ENCODE peak calls at places on chromosomes 1 and 21, in eight cellular contexts. G, I, Z, H, M, W, Q and T are unnamed samples.

GRCh38 chr1:194544012-194544411 is 1357.6 kb upstream of the B3GALT2 start:
- DNase-seq in I (no peak), G (no peak), Q (no peak), W (no peak), Z (no peak), H (no peak), M (no peak), T (no peak)

GRCh38 chr1:156571261-156571958 is 955 bp downstream of the IQGAP3 start:
- DNase-seq in Z (no peak), W (no peak), I (no peak), H (no peak), Q (no peak), G (no peak), M (peak), T (no peak)

GRCh38 chr1:168470821-168471473 is 72.8 kb downstream of the XCL2 start:
- DNase-seq in Z (no peak), Q (no peak), G (no peak), I (peak), H (peak), M (no peak), W (no peak), T (peak)

GRCh38 chr1:168428063-168428731 is 115.6 kb downstream of the XCL2 start:
- DNase-seq in W (no peak), Z (peak), I (no peak), G (peak), Q (no peak), H (no peak), M (no peak), T (no peak)

GRCh38 chr1:17658837-17659236 is 96.3 kb upstream of the ACTL8 start:
- DNase-seq in Z (no peak), M (no peak), H (no peak), I (no peak), G (no peak), Q (no peak), W (no peak), T (no peak)

GRCh38 chr1:82600314-82600713 is 799.6 kb downstream of the ADGRL2 start:
- DNase-seq in H (no peak), M (no peak), Z (no peak), G (no peak), W (no peak), Q (no peak), I (no peak), T (no peak)

GRCh38 chr1:63642901-63643300 is 49.7 kb downstream of the PGM1 start:
- DNase-seq in G (no peak), Z (no peak), M (no peak), H (no peak), W (no peak), Q (no peak), I (no peak), T (no peak)

GRCh38 chr21:14056771-14057191 is 154.0 kb downstream of the LIPI start:
- DNase-seq in Z (no peak), H (no peak), Q (no peak), I (no peak), G (no peak), W (no peak), M (no peak), T (no peak)

GRCh38 chr1:93847811-93848288 is 31.2 kb downstream of the DNTTIP2 start:
- DNase-seq in Q (no peak), M (no peak), Z (peak), I (peak), H (peak), G (peak), W (peak), T (peak)

GRCh38 chr1:177863776-177864175 is 106.1 kb downstream of the SEC16B start:
- DNase-seq in H (no peak), I (no peak), W (no peak), Q (no peak), G (no peak), Z (no peak), M (no peak), T (no peak)

GRCh38 chr1:107105914-107106313 is 34.9 kb upstream of the NTNG1 start:
- DNase-seq in W (no peak), H (no peak), Z (no peak), Q (no peak), I (no peak), M (no peak), G (no peak), T (no peak)

GRCh38 chr1:19484338-19484792 is 974 bp downstream of the CAPZB start:
- DNase-seq in G (peak), W (no peak), I (no peak), Z (no peak), H (no peak), Q (no peak), M (peak), T (no peak)

GRCh38 chr1:26602378-26602959 is 72.9 kb downstream of the RPS6KA1 start:
- DNase-seq in I (peak), W (no peak), M (peak), Q (no peak), H (peak), Z (peak), G (peak), T (peak)

GRCh38 chr1:36339215-36339614 is 15.8 kb upstream of the EVA1B start:
- DNase-seq in W (no peak), I (no peak), H (no peak), Q (no peak), Z (no peak), G (no peak), M (no peak), T (no peak)

GRCh38 chr1:239555350-239555749 is 169.0 kb downstream of the CHRM3 start:
- DNase-seq in I (no peak), Q (no peak), G (peak), M (no peak), Z (no peak), H (no peak), W (no peak), T (no peak)

GRCh38 chr1:3534803-3535637 is 76.3 kb downstream of the MEGF6 start:
- DNase-seq in Q (no peak), M (no peak), I (no peak), G (no peak), Z (no peak), H (no peak), W (no peak), T (no peak)

GRCh38 chr1:79285659-79286058 is 279.1 kb upstream of the ADGRL4 start:
- DNase-seq in M (no peak), G (no peak), I (no peak), W (no peak), H (no peak), Z (no peak), Q (no peak), T (no peak)

GRCh38 chr1:156889802-156890585 is 3.5 kb upstream of the PEAR1 start:
- DNase-seq in W (peak), Z (peak), I (peak), G (peak), H (peak), Q (no peak), M (peak), T (peak)

GRCh38 chr1:29460211-29460610 is 223.9 kb downstream of the PTPRU start:
- DNase-seq in Q (no peak), I (no peak), M (no peak), Z (no peak), H (no peak), G (no peak), W (no peak), T (no peak)

GRCh38 chr1:42692461-42692860 is 10.2 kb downstream of the YBX1 start:
- DNase-seq in H (no peak), Q (no peak), G (peak), Z (no peak), I (no peak), W (no peak), M (no peak), T (no peak)

GRCh38 chr1:236143104-236143948 is 987 bp downstream of the GPR137B start:
- DNase-seq in W (no peak), I (no peak), M (peak), Q (no peak), G (peak), H (no peak), Z (peak), T (no peak)

GRCh38 chr1:201740086-201740541 is 88.8 kb upstream of the IPO9 start:
- DNase-seq in M (no peak), Q (no peak), H (no peak), Z (peak), G (peak), I (no peak), W (peak), T (no peak)

GRCh38 chr1:227316941-227317540 is 1.3 kb downstream of the CDC42BPA start:
- DNase-seq in G (no peak), H (no peak), W (no peak), Q (no peak), M (peak), I (no peak), Z (peak), T (no peak)

GRCh38 chr1:215055281-215055935 is 27.1 kb upstream of the KCNK2 start:
- DNase-seq in W (no peak), I (no peak), Q (no peak), M (no peak), G (peak), Z (no peak), H (no peak), T (no peak)

GRCh38 chr1:5664906-5665875 is 327.0 kb downstream of the NPHP4 start:
- DNase-seq in Z (no peak), M (no peak), G (no peak), I (no peak), Q (no peak), W (no peak), H (no peak), T (no peak)

GRCh38 chr1:17878837-17879236 is 123.7 kb downstream of the ACTL8 start:
- DNase-seq in I (no peak), Q (no peak), Z (peak), M (no peak), H (no peak), W (no peak), G (no peak), T (no peak)

GRCh38 chr1:183807549-183808168 is 2.7 kb downstream of the RGL1 start:
- DNase-seq in Q (peak), W (no peak), Z (no peak), G (no peak), I (no peak), H (no peak), M (no peak), T (no peak)

GRCh38 chr21:16838330-16838729 is 674.5 kb upstream of the CXADR start:
- DNase-seq in M (no peak), W (no peak), H (no peak), G (no peak), I (no peak), Q (no peak), Z (no peak), T (no peak)
- TF ChIP-seq POLR2AphosphoS5 in M (no peak), W (no peak), H (no peak), G (no peak), I (no peak), Q (no peak), Z (no peak), T (no peak)

DNA sequence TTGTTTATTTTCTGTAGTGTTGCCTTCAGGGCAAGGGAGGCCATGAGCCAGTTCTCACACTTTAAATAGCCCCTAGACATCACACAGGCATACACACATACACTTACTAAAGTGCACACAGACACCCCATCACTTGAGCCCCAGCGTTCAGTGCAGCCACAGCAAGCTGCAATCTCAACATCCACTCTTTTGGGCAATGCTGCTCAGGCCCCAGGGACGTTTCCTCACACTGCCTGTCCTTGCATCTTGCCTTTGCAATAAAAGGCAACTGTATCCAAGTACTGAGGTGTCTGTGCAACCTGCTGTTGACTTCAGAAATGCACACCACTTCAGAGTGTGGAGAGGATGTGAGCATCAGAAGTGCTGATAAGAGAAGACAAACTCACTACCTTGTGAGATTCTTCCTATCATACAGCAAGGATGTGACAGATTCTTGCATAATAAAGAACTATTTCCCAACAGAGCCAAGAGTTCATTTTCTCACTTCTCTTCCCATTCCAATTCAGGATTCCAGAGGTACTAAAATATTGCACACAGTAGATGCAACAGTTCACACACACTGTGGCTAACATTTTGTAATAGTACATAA is 36.2 kb downstream of the IRF2BP2 start:
- DNase-seq in I (no peak), W (no peak), H (no peak), Q (no peak), M (no peak), Z (no peak), G (no peak), T (no peak)
- H3K4me2 ChIP-seq in I (no peak), W (no peak), H (no peak), Q (no peak), M (no peak), Z (no peak), G (no peak), T (no peak)

DNA sequence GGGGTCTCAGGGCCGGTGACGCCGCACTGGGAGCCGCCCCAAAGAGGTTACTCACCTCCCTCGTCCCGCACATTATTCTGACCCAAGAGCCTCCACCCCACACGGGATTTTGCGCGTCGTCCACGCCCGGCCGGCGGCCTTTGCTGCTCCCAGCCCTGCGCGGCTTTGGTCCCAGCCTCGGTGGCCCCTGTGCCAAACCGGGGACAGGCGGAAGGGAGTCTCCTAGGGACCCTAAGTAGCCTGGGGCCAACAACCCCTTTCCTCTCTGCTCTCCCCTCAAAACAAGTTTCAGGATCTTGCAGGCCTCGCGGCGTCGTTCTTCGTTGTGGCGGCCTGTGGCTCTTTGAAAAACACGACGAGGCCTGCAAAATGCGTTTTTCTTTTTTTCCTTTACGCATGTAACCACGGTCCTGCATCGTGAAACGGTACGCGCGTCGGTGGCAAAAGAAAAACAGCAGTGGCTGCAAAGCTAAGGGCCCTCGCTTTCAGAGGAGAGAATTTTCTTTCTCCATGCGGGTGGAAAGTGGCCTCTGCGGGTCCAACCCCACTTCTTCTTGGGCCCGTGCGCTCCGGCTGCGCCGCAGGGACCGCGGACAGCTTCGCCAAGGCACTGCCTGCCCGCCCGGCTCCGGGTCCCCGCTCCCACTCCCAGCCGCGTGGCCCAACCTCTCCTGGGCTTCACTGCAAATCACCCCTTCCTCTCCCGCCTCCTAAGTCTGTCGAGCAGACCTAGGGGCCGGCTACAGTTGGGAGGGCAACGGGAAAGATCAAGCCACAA is 816 bp upstream of the RUNX3 start:
- DNase-seq in Z (peak), H (no peak), I (no peak), M (no peak), Q (no peak), W (peak), G (peak), T (no peak)
- H2AFZ ChIP-seq in Z (no peak), H (no peak), I (no peak), M (no peak), Q (no peak), W (peak), G (peak), T (no peak)

GRCh38 chr21:45358711-45359310 is 46.2 kb upstream of the COL18A1 start:
- DNase-seq in M (no peak), H (no peak), Q (no peak), W (no peak), G (no peak), I (no peak), Z (no peak), T (no peak)

GRCh38 chr21:45356653-45357435 is 48.1 kb upstream of the COL18A1 start:
- DNase-seq in Q (no peak), W (no peak), G (no peak), I (peak), M (peak), Z (no peak), H (no peak), T (no peak)

GRCh38 chr21:45356251-45356650 is 48.7 kb upstream of the COL18A1 start:
- DNase-seq in H (no peak), W (no peak), M (no peak), G (peak), Q (no peak), Z (no peak), I (peak), T (no peak)

GRCh38 chr21:45358261-45358670 is 46.7 kb upstream of the COL18A1 start:
- DNase-seq in Z (no peak), M (no peak), G (no peak), I (no peak), W (no peak), Q (no peak), H (no peak), T (no peak)

GRCh38 chr21:45357436-45358260 is 47.3 kb upstream of the COL18A1 start:
- DNase-seq in Z (no peak), G (peak), Q (no peak), W (no peak), I (no peak), H (no peak), M (no peak), T (no peak)
- TF ChIP-seq POLR2AphosphoS5 in Z (no peak), G (no peak), Q (no peak), W (no peak), I (no peak), H (no peak), M (no peak), T (no peak)

DNA sequence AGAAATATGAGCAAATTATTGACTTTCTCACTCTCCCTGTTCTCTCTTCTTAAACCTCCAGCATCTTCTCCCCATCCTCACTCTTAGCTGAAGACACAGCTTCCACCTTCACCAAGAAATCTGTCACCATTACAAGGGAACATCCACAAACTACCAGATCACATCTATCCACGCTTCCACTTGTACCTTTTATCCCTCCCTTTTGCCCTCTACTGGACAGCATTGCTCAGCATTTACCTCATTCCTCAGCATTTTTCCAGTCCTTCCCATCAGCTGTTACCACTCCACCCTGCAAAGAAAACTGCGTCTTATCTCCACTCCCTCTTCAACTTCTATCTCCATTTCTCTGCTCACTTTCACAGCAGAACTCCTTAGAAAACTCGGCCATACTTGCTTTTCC is 42.6 kb downstream of the KCNJ6 start:
- DNase-seq in M (peak), W (no peak), Q (no peak), H (no peak), Z (no peak), G (peak), I (no peak), T (no peak)
- H3K4me2 ChIP-seq in M (no peak), W (no peak), Q (no peak), H (no peak), Z (no peak), G (no peak), I (no peak), T (no peak)

GRCh38 chr1:47676311-47677054 is 238.6 kb downstream of the FOXD2 start:
- DNase-seq in G (no peak), M (no peak), Z (no peak), H (no peak), Q (no peak), W (peak), I (no peak), T (no peak)
- H2AFZ ChIP-seq in G (peak), M (no peak), Z (no peak), H (no peak), Q (no peak), W (peak), I (no peak), T (no peak)

GRCh38 chr1:114093624-114094302 is 59.9 kb downstream of the SYT6 start:
- DNase-seq in Z (no peak), H (no peak), M (no peak), G (no peak), Q (no peak), W (no peak), I (peak), T (peak)

GRCh38 chr1:114094303-114094663 is 59.4 kb downstream of the SYT6 start:
- DNase-seq in M (no peak), H (no peak), I (no peak), W (no peak), Z (no peak), G (no peak), Q (no peak), T (no peak)

GRCh38 chr1:114091711-114092110 is 62.0 kb downstream of the SYT6 start:
- DNase-seq in Q (no peak), M (no peak), H (no peak), W (no peak), I (no peak), Z (no peak), G (no peak), T (no peak)

GRCh38 chr1:114089502-114090138 is 64.0 kb downstream of the SYT6 start:
- DNase-seq in H (no peak), I (no peak), M (no peak), W (no peak), G (no peak), Q (no peak), Z (no peak), T (no peak)

DNA sequence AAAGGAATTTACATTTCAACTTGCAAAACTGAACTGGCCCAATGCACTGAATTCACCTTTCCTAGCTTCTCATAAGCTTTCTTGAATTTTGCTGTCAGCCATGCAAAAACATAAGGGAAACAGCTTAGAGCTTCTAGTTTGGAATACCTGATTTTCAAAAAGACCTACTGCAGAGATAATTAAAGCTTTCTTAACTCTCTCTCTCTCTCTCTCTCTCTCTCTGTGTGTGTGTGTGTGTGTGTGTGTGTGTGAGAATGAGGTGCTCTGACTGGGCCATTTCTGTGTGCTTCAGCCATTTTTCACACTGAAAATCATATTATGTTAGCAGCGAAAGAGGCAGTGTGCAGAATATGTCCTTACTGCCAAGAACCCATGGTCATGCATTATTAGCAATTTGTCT is 61.6 kb downstream of the SYT6 start:
- DNase-seq in H (no peak), G (no peak), Z (no peak), I (no peak), Q (no peak), W (no peak), M (no peak), T (no peak)
- TF ChIP-seq POLR2AphosphoS5 in H (no peak), G (no peak), Z (no peak), I (no peak), Q (no peak), W (no peak), M (no peak), T (no peak)